ENCODE peak calls at places on chromosome 5, in six cellular contexts. C is NCI-H226; D is brain microvascular endothelial cell; H is activated CD4-positive, CD25-positive, alpha-beta regulatory T cell; L is HFFc6; Q is aorta. I is an unnamed sample.

GRCh38 chr5:141521244-141521781 is 32.4 kb downstream of the PCDHGC5 start:
- DNase-seq in C (peak; percentile 97), D (peak; percentile 97), H (no peak), L (peak; percentile 98), Q (no peak), I (peak; percentile 86)

GRCh38 chr5:34929720-34930526 is 564 bp downstream of the DNAJC21 start:
- DNase-seq in C (peak; percentile 56), D (peak; percentile 66), H (peak; percentile 73), L (peak; percentile 76), Q (peak; percentile 95), I (peak; percentile 69)

GRCh38 chr5:169354263-169354662 is 53.3 kb upstream of the SLIT3 start:
- DNase-seq in C (peak; percentile 38), D (peak; percentile 22), H (no peak), L (peak; percentile 24), Q (no peak), I (no peak)

GRCh38 chr5:160961761-160962160 is 109.8 kb upstream of the ATP10B start:
- DNase-seq in C (no peak), D (no peak), H (no peak), L (no peak), Q (no peak), I (no peak)

GRCh38 chr5:102781786-102782185 is 26.7 kb downstream of the PAM start:
- DNase-seq in C (no peak), D (no peak), H (no peak), L (no peak), Q (no peak), I (no peak)

GRCh38 chr5:136907371-136907770 is 542.0 kb upstream of the TRPC7 start:
- DNase-seq in C (no peak), D (no peak), H (no peak), L (no peak), Q (no peak), I (no peak)

GRCh38 chr5:168366124-168366523 is 74.7 kb downstream of the WWC1 start:
- DNase-seq in C (peak; percentile 99), D (peak; percentile 54), H (no peak), L (peak; percentile 89), Q (no peak), I (no peak)

GRCh38 chr5:27594141-27594540 is 555.8 kb upstream of the CDH9 start:
- DNase-seq in C (no peak), D (no peak), H (no peak), L (no peak), Q (no peak), I (no peak)

GRCh38 chr5:38433160-38433861 is 123.1 kb downstream of the LIFR start:
- DNase-seq in C (peak; percentile 2), D (peak; percentile 82), H (no peak), L (peak; percentile 63), Q (no peak), I (no peak)

GRCh38 chr5:108271127-108271526 is 110.8 kb downstream of the FBXL17 start:
- DNase-seq in C (no peak), D (no peak), H (no peak), L (no peak), Q (no peak), I (no peak)

GRCh38 chr5:114305402-114306207 is 56.3 kb upstream of the KCNN2 start:
- DNase-seq in C (no peak), D (peak; percentile 20), H (no peak), L (peak; percentile 80), Q (no peak), I (peak; percentile 8)

GRCh38 chr5:73189816-73190451 is 16.9 kb downstream of the TMEM174 start:
- DNase-seq in C (no peak), D (peak; percentile 39), H (no peak), L (peak; percentile 25), Q (no peak), I (peak; percentile 17)

GRCh38 chr5:90793183-90793582 is 234.6 kb downstream of the ADGRV1 start:
- DNase-seq in C (no peak), D (no peak), H (no peak), L (no peak), Q (no peak), I (no peak)

GRCh38 chr5:38905516-38905915 is 59.7 kb downstream of the OSMR start:
- DNase-seq in C (no peak), D (no peak), H (no peak), L (peak; percentile 31), Q (no peak), I (no peak)

GRCh38 chr5:43772601-43773031 is 169.6 kb downstream of the NNT start:
- DNase-seq in C (peak; percentile 90), D (peak; percentile 20), H (no peak), L (peak; percentile 15), Q (no peak), I (peak; percentile 48)

GRCh38 chr5:132233811-132234683 is 6.4 kb upstream of the P4HA2 start:
- DNase-seq in C (no peak), D (no peak), H (no peak), L (no peak), Q (peak; percentile 49), I (no peak)

GRCh38 chr5:132525299-132525724 is 18.0 kb downstream of the IL5 start:
- DNase-seq in C (no peak), D (no peak), H (no peak), L (no peak), Q (no peak), I (no peak)

GRCh38 chr5:135085133-135085935 is 51.3 kb upstream of the PITX1 start:
- DNase-seq in C (peak; percentile 95), D (no peak), H (no peak), L (peak; percentile 21), Q (peak; percentile 41), I (no peak)

GRCh38 chr5:92337772-92338234 is 954.7 kb upstream of the ARRDC3 start:
- DNase-seq in C (peak; percentile 44), D (no peak), H (no peak), L (peak; percentile 66), Q (no peak), I (no peak)

GRCh38 chr5:148364343-148364742 is 19.4 kb upstream of the FBXO38 start:
- DNase-seq in C (no peak), D (no peak), H (no peak), L (no peak), Q (no peak), I (no peak)

GRCh38 chr5:74895906-74896305 is 29.7 kb upstream of the FAM169A start:
- DNase-seq in C (peak; percentile 95), D (peak; percentile 12), H (no peak), L (peak; percentile 69), Q (no peak), I (no peak)

GRCh38 chr5:143083006-143083405 is 312.8 kb downstream of the ARHGAP26 start:
- DNase-seq in C (no peak), D (no peak), H (no peak), L (no peak), Q (no peak), I (no peak)

I was measured in NCI-H460.